ENCODE peak calls at places on chromosomes 13 and 19, in five cellular contexts. M is chondrocyte, F is GF-D8, G is skeletal muscle cell, X is GM20000. U is an unnamed sample.

GRCh38 chr19:17026041-17026658 is 460 bp downstream of the CPAMD8 start:
- DNase-seq in M (no peak), F (no peak), G (no peak), X (no peak), U (no peak)

GRCh38 chr19:3844596-3844995 is 24.2 kb downstream of the ZFR2 start:
- DNase-seq in M (no peak), F (no peak), G (peak), X (no peak), U (no peak)

GRCh38 chr19:51141181-51141580 is 920 bp upstream of the SIGLEC7 start:
- DNase-seq in M (no peak), F (no peak), G (no peak), X (no peak), U (no peak)

GRCh38 chr13:20193142-20193923 is 595 bp upstream of the GJB2 start:
- DNase-seq in M (no peak), F (no peak), G (no peak), X (no peak), U (no peak)

GRCh38 chr19:51784922-51785690 is 9.9 kb upstream of the FPR3 start:
- DNase-seq in M (no peak), F (no peak), G (no peak), X (no peak), U (no peak)

GRCh38 chr13:98977568-98978270 is at the start of gene DOCK9:
- DNase-seq in M (no peak), F (no peak), G (peak), X (no peak), U (no peak)

GRCh38 chr19:9823816-9824215 is 3.9 kb upstream of the UBL5 start:
- DNase-seq in M (no peak), F (no peak), G (no peak), X (no peak), U (no peak)

GRCh38 chr19:53849237-53849676 is 18.4 kb upstream of the MYADM start:
- DNase-seq in M (no peak), F (peak), G (peak), X (no peak), U (no peak)

GRCh38 chr13:92657565-92657964 is 569.0 kb upstream of the GPC6 start:
- DNase-seq in M (no peak), F (no peak), G (no peak), X (no peak), U (no peak)

GRCh38 chr13:71374471-71375041 is 492.4 kb downstream of the DACH1 start:
- DNase-seq in M (no peak), F (no peak), G (no peak), X (no peak), U (no peak)

GRCh38 chr13:43494206-43494605 is 292.6 kb downstream of the ENOX1 start:
- DNase-seq in M (no peak), F (no peak), G (no peak), X (no peak), U (no peak)